ENCODE peak calls at places on chromosome 9, in four cellular contexts. B is K562, H is GM06990, E is brain microvascular endothelial cell. Y is an unnamed sample.
A peak's percentile ranks its signal among the peaks of the same experiment; 100 is the strongest.

GRCh38 chr9:114169940-114170791 is 14.8 kb downstream of the COL27A1 start:
- DNase-seq in B (no peak), H (no peak), E (no peak), Y (no peak)

GRCh38 chr9:136075881-136076678 is 19.0 kb downstream of the NACC2 start:
- DNase-seq in B (no peak), H (no peak), E (no peak), Y (no peak)

GRCh38 chr9:109574061-109574882 is 76.2 kb upstream of the PTPN3 start:
- DNase-seq in B (peak; percentile 37), H (no peak), E (peak; percentile 74), Y (peak; percentile 45)

GRCh38 chr9:80127920-80128319 is 556.2 kb downstream of the TLE4 start:
- DNase-seq in B (no peak), H (no peak), E (no peak), Y (no peak)

GRCh38 chr9:34578241-34579096 is 11.1 kb downstream of the CNTFR start:
- DNase-seq in B (no peak), H (no peak), E (peak; percentile 43), Y (no peak)

GRCh38 chr9:33778700-33779351 is 16.5 kb upstream of the PRSS3 start:
- DNase-seq in B (peak; percentile 58), H (peak; percentile 8), E (peak; percentile 62), Y (peak; percentile 72)

GRCh38 chr9:1962036-1962535 is 53.1 kb upstream of the SMARCA2 start:
- DNase-seq in B (no peak), H (no peak), E (no peak), Y (no peak)

GRCh38 chr9:40911647-40912046 is 216.8 kb downstream of the FOXD4L6 start:
- DNase-seq in B (no peak), H (no peak), E (no peak), Y (no peak)

GRCh38 chr9:134341306-134341705 is 15.1 kb downstream of the RXRA start:
- DNase-seq in B (no peak), H (no peak), E (no peak), Y (no peak)

GRCh38 chr9:123438321-123438720 is 82.3 kb downstream of the CRB2 start:
- DNase-seq in B (no peak), H (no peak), E (no peak), Y (no peak)

GRCh38 chr9:114446672-114447450 is 58.4 kb downstream of the WHRN start:
- DNase-seq in B (no peak), H (no peak), E (no peak), Y (no peak)

DNA sequence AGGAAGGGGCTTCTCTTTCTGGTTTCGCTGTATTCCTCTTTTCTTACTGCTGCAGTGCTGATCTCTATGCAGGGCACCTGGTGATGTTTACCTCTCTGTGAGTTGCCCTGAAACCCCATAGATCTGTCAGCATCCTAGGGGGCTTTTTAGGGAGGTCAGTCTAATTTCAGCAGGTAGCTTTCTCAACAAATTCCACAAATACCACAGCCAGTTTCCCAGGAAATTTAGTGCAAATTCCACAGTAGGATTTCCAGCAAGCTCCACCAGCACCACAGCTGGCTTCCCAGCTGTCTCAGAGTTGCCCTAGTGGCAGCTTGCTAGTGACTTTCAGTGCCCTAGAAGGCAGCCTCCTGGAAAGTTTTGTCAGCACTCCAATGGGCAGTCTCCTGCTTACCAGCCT is 379.1 kb upstream of the SMC2 start:
- DNase-seq in B (no peak), H (no peak), E (no peak), Y (no peak)
- TF ChIP-seq CTCF in B (no peak), H (no peak), E (no peak), Y (no peak)

GRCh38 chr9:128344931-128345605 is 4.7 kb downstream of the SLC27A4 start:
- DNase-seq in B (no peak), H (no peak), E (no peak), Y (no peak)
- TF ChIP-seq CTCF in B (no peak), H (no peak), E (no peak), Y (no peak)

GRCh38 chr9:14887149-14887548 is 23.1 kb downstream of the FREM1 start:
- DNase-seq in B (no peak), H (no peak), E (no peak), Y (no peak)
- TF ChIP-seq CTCF in B (no peak), H (no peak), E (no peak), Y (no peak)

GRCh38 chr9:128504485-128505413 is at the start of gene GLE1:
- DNase-seq in B (peak; percentile 98), H (peak; percentile 97), E (peak; percentile 81), Y (peak; percentile 98)
- TF ChIP-seq CTCF in B (no peak), H (no peak), E (no peak), Y (no peak)

GRCh38 chr9:42852133-42852532 is 668.7 kb downstream of the SPATA31A6 start:
- DNase-seq in B (no peak), H (peak; percentile 1), E (no peak), Y (no peak)
- TF ChIP-seq CTCF in B (no peak), H (no peak), E (no peak), Y (no peak)

GRCh38 chr9:112705773-112706427 is 12.0 kb downstream of the INIP start:
- DNase-seq in B (no peak), H (no peak), E (peak; percentile 50), Y (no peak)
- TF ChIP-seq CTCF in B (peak; percentile 41), H (no peak), E (peak; percentile 69), Y (peak; percentile 20)

Y was measured in GM13977.